ENCODE peak calls at places on chromosome 22, in nine cellular contexts. Y is PC-9, S is endothelial cell, N is neural crest cell, Z is Peyer's patch, Q is bronchial epithelial cell, M is Calu3, W is transverse colon, H is breast epithelium. V is an unnamed sample.

GRCh38 chr22:28867191-28867590 is 16.2 kb upstream of the ZNRF3 start:
- DNase-seq in Y (no peak), S (no peak), N (no peak), Z (no peak), Q (no peak), M (no peak), W (no peak), H (no peak), V (no peak)

GRCh38 chr22:39478461-39478860 is 21.6 kb downstream of the MGAT3 start:
- DNase-seq in Y (peak), S (peak), N (no peak), Z (peak), Q (no peak), M (peak), W (no peak), H (no peak), V (no peak)

GRCh38 chr22:40578171-40578570 is 58.3 kb downstream of the MRTFA start:
- DNase-seq in Y (no peak), S (no peak), N (no peak), Z (no peak), Q (no peak), M (no peak), W (no peak), H (no peak), V (no peak)

GRCh38 chr22:31846161-31847115 is 92.6 kb downstream of the DEPDC5 start:
- DNase-seq in Y (no peak), S (no peak), N (peak), Z (no peak), Q (no peak), M (peak), W (no peak), H (no peak), V (no peak)

GRCh38 chr22:38829485-38829884 is 14.3 kb downstream of the NPTXR start:
- DNase-seq in Y (peak), S (no peak), N (no peak), Z (peak), Q (no peak), M (no peak), W (no peak), H (no peak), V (no peak)

GRCh38 chr22:38609371-38609770 is 39.4 kb upstream of the DMC1 start:
- DNase-seq in Y (no peak), S (no peak), N (no peak), Z (no peak), Q (no peak), M (no peak), W (no peak), H (no peak), V (no peak)

GRCh38 chr22:17257091-17257490 is 37.9 kb upstream of the ADA2 start:
- DNase-seq in Y (no peak), S (no peak), N (no peak), Z (no peak), Q (no peak), M (no peak), W (no peak), H (no peak), V (no peak)

GRCh38 chr22:42800731-42801536 is 56.1 kb downstream of the ARFGAP3 start:
- DNase-seq in Y (no peak), S (no peak), N (no peak), Z (no peak), Q (no peak), M (no peak), W (no peak), H (peak), V (no peak)

GRCh38 chr22:42959472-42960145 is 55.3 kb downstream of the PACSIN2 start:
- DNase-seq in Y (peak), S (peak), N (no peak), Z (no peak), Q (peak), M (peak), W (peak), H (no peak), V (no peak)

GRCh38 chr22:32701021-32701420 is 100.5 kb upstream of the TIMP3 start:
- DNase-seq in Y (peak), S (no peak), N (no peak), Z (no peak), Q (peak), M (no peak), W (no peak), H (no peak), V (no peak)

GRCh38 chr22:23146842-23147205 is 1.5 kb downstream of the RAB36 start:
- DNase-seq in Y (no peak), S (no peak), N (no peak), Z (no peak), Q (no peak), M (no peak), W (no peak), H (no peak), V (no peak)

GRCh38 chr22:39123811-39124668 is 27.0 kb downstream of the APOBEC3H start:
- DNase-seq in Y (no peak), S (no peak), N (no peak), Z (no peak), Q (no peak), M (no peak), W (no peak), H (no peak), V (peak)

GRCh38 chr22:42294034-42294985 is 23.9 kb upstream of the TCF20 start:
- DNase-seq in Y (no peak), S (peak), N (peak), Z (peak), Q (peak), M (peak), W (peak), H (no peak), V (no peak)

GRCh38 chr22:17815703-17816254 is 41.5 kb upstream of the BID start:
- DNase-seq in Y (no peak), S (no peak), N (no peak), Z (no peak), Q (no peak), M (no peak), W (no peak), H (no peak), V (no peak)

GRCh38 chr22:43475549-43476076 is 63.8 kb downstream of the MPPED1 start:
- DNase-seq in Y (no peak), S (no peak), N (no peak), Z (no peak), Q (no peak), M (no peak), W (no peak), H (no peak), V (no peak)

GRCh38 chr22:48112687-48113521 is 1350.5 kb downstream of the TBC1D22A start:
- DNase-seq in Y (no peak), S (no peak), N (no peak), Z (no peak), Q (no peak), M (no peak), W (no peak), H (no peak), V (no peak)

GRCh38 chr22:23763579-23764331 is 965 bp downstream of the C22orf15 start:
- DNase-seq in Y (no peak), S (peak), N (no peak), Z (no peak), Q (no peak), M (no peak), W (no peak), H (no peak), V (no peak)

DNA sequence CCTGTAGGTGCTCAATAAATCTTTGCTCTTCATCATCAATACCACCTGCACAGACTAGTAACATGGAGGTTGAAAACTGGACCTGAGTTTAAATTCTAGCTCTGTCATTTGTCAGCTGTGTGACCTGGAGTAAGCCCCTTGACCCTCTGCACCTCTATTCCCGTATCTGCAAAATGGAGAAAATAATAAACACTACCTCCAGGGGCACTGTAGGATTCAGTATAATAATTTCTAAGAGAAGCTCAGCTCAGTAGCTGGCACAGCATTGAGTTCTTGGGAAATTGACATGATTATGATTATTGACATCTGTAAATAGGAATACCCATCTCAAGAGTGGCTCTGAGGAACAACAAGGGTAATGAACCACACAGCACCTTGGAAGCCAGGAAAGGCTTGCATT is 78.4 kb downstream of the MN1 start:
- DNase-seq in Y (peak), S (no peak), N (no peak), Z (no peak), Q (peak), M (no peak), W (no peak), H (no peak), V (no peak)
- TF ChIP-seq CTCF in Y (peak), S (no peak), N (no peak), Z (no peak), Q (peak), M (peak), W (no peak), H (no peak), V (peak)

GRCh38 chr22:50341977-50342650 is 1.0 kb upstream of the PPP6R2 start:
- DNase-seq in Y (peak), S (peak), N (peak), Z (peak), Q (peak), M (peak), W (peak), H (peak), V (peak)
- TF ChIP-seq CTCF in Y (peak), S (peak), N (peak), Z (peak), Q (peak), M (peak), W (peak), H (peak), V (peak)

GRCh38 chr22:49212002-49212401 is 615.7 kb downstream of the BRD1 start:
- DNase-seq in Y (no peak), S (no peak), N (no peak), Z (peak), Q (no peak), M (no peak), W (no peak), H (peak), V (peak)

GRCh38 chr22:49214976-49215375 is 612.7 kb downstream of the BRD1 start:
- DNase-seq in Y (no peak), S (no peak), N (no peak), Z (peak), Q (no peak), M (no peak), W (peak), H (peak), V (peak)

GRCh38 chr22:49212466-49212865 is 615.2 kb downstream of the BRD1 start:
- DNase-seq in Y (no peak), S (no peak), N (no peak), Z (peak), Q (no peak), M (no peak), W (no peak), H (peak), V (peak)

GRCh38 chr22:49215840-49216239 is 611.8 kb downstream of the BRD1 start:
- DNase-seq in Y (no peak), S (no peak), N (no peak), Z (peak), Q (no peak), M (no peak), W (no peak), H (peak), V (peak)

DNA sequence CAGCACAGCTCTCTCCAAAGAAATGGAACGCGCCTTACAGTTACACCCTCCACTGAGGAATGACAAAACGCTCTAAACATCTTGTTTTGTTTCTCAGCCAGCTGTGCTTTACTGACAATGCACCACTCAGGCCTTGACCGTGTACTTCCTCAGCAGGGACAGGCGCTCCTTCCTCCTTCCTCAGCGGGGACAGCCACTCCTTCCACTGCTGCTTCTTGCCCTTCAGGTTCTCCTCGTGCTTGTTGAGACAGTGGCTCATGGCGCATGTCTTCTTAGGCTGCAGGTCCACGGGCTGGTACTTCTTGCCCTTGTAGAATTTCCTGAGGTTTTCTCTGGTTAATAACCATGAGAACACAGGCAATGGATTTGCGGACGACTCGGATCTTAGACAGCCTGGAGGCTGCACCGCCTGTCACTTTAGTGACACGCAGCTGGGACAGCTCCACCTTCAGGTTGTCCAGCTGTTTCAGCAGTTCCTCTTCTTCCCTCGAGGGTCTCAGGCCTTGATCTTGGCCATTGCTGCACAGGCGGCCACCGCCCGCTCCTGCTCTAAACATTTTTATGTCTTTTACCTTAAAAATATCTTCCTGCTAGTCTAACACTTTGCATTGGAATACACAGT is 613.8 kb downstream of the BRD1 start:
- DNase-seq in Y (no peak), S (no peak), N (no peak), Z (peak), Q (no peak), M (no peak), W (no peak), H (peak), V (peak)
- TF ChIP-seq CTCF in Y (no peak), S (no peak), N (no peak), Z (no peak), Q (no peak), M (no peak), W (no peak), H (no peak), V (no peak)

GRCh38 chr22:30606455-30607299 is at the start of gene TCN2:
- DNase-seq in Y (no peak), S (peak), N (peak), Z (peak), Q (peak), M (peak), W (peak), H (peak), V (no peak)
- TF ChIP-seq CTCF in Y (no peak), S (no peak), N (peak), Z (no peak), Q (no peak), M (no peak), W (no peak), H (no peak), V (no peak)

GRCh38 chr22:20137671-20138416 is 6.2 kb downstream of the ZDHHC8 start:
- DNase-seq in Y (no peak), S (no peak), N (no peak), Z (no peak), Q (no peak), M (no peak), W (no peak), H (no peak), V (no peak)
- TF ChIP-seq CTCF in Y (no peak), S (no peak), N (no peak), Z (no peak), Q (no peak), M (no peak), W (no peak), H (no peak), V (no peak)

GRCh38 chr22:45163417-45164216 is at the start of gene NUP50:
- DNase-seq in Y (peak), S (peak), N (peak), Z (peak), Q (peak), M (peak), W (peak), H (peak), V (peak)
- TF ChIP-seq CTCF in Y (no peak), S (no peak), N (peak), Z (peak), Q (no peak), M (no peak), W (no peak), H (no peak), V (peak)

DNA sequence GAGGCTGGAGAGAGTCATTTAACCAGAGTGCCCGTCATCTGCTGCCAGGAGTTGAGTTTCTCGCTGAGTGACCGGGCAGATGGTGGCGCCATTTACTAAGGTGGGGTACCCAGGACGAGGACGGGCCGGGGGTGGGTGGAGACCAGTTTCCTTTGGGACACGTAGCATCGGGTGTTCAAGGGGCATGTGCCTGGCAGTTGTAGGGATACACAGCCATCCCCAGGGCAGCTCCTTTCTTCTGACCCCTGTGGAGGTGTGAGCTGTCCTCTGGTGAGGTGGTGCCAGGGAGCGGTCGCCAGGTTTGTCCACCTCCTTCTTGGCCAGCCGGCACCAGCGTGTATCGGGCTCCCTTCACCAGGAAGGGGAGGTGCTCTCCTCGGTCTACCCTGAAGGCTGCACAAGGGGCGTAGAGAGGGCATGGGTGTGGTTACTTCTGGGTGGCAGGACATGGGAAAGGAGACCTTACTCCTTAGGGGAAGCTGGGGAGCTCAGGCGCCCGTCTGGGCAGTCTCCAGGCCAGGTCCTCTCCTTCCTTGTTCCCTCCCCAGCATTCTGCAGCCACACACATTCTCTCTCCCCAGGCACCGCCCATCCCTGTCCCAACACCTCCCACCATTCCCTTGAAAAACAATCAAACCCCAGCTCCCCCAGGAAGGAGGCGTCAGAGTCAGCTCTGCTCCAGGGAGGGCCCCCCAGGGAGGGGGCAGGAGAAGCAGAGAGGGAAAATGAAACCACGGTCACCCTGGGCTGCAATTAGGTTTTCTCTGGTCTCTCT is 10.3 kb upstream of the MB start:
- DNase-seq in Y (peak), S (peak), N (no peak), Z (peak), Q (peak), M (peak), W (peak), H (peak), V (peak)
- TF ChIP-seq CTCF in Y (peak), S (no peak), N (peak), Z (peak), Q (peak), M (peak), W (peak), H (no peak), V (peak)

V was measured in chondrocyte.